ENCODE peak calls at places on chromosomes 13 and 19, in nine cellular contexts. One of them, this sample, is unnamed.

GRCh38 chr19:4581381-4582111 is 22.1 kb upstream of the SEMA6B start:
- DNase-seq in breast epithelium: no peak
- DNase-seq in uterus: no peak
- DNase-seq in fibroblast of lung: peak; percentile 31
- DNase-seq in GM23248: no peak
- DNase-seq in pancreas: no peak
- DNase-seq in psoas muscle: no peak
- DNase-seq in IMR-90: no peak
- DNase-seq in heart right ventricle: no peak
- DNase-seq in this sample: no peak

GRCh38 chr13:36801035-36801434 is 18.0 kb upstream of the RFXAP start:
- DNase-seq in heart right ventricle: no peak
- DNase-seq in pancreas: no peak
- DNase-seq in GM23248: no peak
- DNase-seq in psoas muscle: no peak
- DNase-seq in fibroblast of lung: no peak
- DNase-seq in uterus: no peak
- DNase-seq in breast epithelium: no peak
- DNase-seq in IMR-90: no peak
- DNase-seq in this sample: no peak

GRCh38 chr19:47272448-47273312 is 2.0 kb upstream of the INAFM1 start:
- DNase-seq in GM23248: peak; percentile 52
- DNase-seq in uterus: peak; percentile 71
- DNase-seq in pancreas: peak; percentile 64
- DNase-seq in heart right ventricle: no peak
- DNase-seq in psoas muscle: peak; percentile 60
- DNase-seq in IMR-90: no peak
- DNase-seq in breast epithelium: no peak
- DNase-seq in fibroblast of lung: peak; percentile 35
- DNase-seq in this sample: no peak

GRCh38 chr13:26320766-26321165 is 66.8 kb downstream of the CDK8 start:
- DNase-seq in GM23248: no peak
- DNase-seq in psoas muscle: no peak
- DNase-seq in pancreas: no peak
- DNase-seq in uterus: no peak
- DNase-seq in breast epithelium: no peak
- DNase-seq in heart right ventricle: no peak
- DNase-seq in IMR-90: no peak
- DNase-seq in fibroblast of lung: no peak
- DNase-seq in this sample: no peak

GRCh38 chr13:36130542-36131214 is 504 bp downstream of the DCLK1 start:
- DNase-seq in GM23248: peak; percentile 38
- DNase-seq in breast epithelium: no peak
- DNase-seq in uterus: peak; percentile 22
- DNase-seq in pancreas: no peak
- DNase-seq in psoas muscle: peak; percentile 39
- DNase-seq in fibroblast of lung: no peak
- DNase-seq in IMR-90: no peak
- DNase-seq in heart right ventricle: peak; percentile 40
- DNase-seq in this sample: no peak

GRCh38 chr13:111566567-111566966 is 246.1 kb downstream of the TEX29 start:
- DNase-seq in IMR-90: no peak
- DNase-seq in fibroblast of lung: no peak
- DNase-seq in heart right ventricle: no peak
- DNase-seq in psoas muscle: no peak
- DNase-seq in breast epithelium: no peak
- DNase-seq in uterus: no peak
- DNase-seq in pancreas: no peak
- DNase-seq in GM23248: no peak
- DNase-seq in this sample: no peak

GRCh38 chr13:91531646-91532045 is 133.2 kb downstream of the GPC5 start:
- DNase-seq in psoas muscle: no peak
- DNase-seq in heart right ventricle: no peak
- DNase-seq in fibroblast of lung: no peak
- DNase-seq in uterus: no peak
- DNase-seq in pancreas: no peak
- DNase-seq in IMR-90: no peak
- DNase-seq in GM23248: no peak
- DNase-seq in breast epithelium: no peak
- DNase-seq in this sample: no peak

GRCh38 chr19:38848299-38849146 is 1.3 kb downstream of the HNRNPL start:
- DNase-seq in breast epithelium: no peak
- DNase-seq in psoas muscle: no peak
- DNase-seq in pancreas: no peak
- DNase-seq in heart right ventricle: no peak
- DNase-seq in uterus: no peak
- DNase-seq in fibroblast of lung: no peak
- DNase-seq in IMR-90: no peak
- DNase-seq in GM23248: peak; percentile 35
- DNase-seq in this sample: no peak

GRCh38 chr19:12364391-12365093 is 941 bp downstream of the ZNF442 start:
- DNase-seq in breast epithelium: no peak
- DNase-seq in GM23248: peak; percentile 71
- DNase-seq in fibroblast of lung: peak; percentile 10
- DNase-seq in pancreas: peak; percentile 19
- DNase-seq in uterus: peak; percentile 16
- DNase-seq in psoas muscle: no peak
- DNase-seq in IMR-90: peak; percentile 4
- DNase-seq in heart right ventricle: peak; percentile 13
- DNase-seq in this sample: no peak

GRCh38 chr19:38647966-38648788 is 728 bp downstream of the ACTN4 start:
- DNase-seq in fibroblast of lung: no peak
- DNase-seq in heart right ventricle: no peak
- DNase-seq in breast epithelium: no peak
- DNase-seq in GM23248: peak; percentile 34
- DNase-seq in uterus: no peak
- DNase-seq in IMR-90: no peak
- DNase-seq in pancreas: no peak
- DNase-seq in psoas muscle: no peak
- DNase-seq in this sample: no peak

GRCh38 chr13:74203576-74203975 is 69.4 kb upstream of the KLF12 start:
- DNase-seq in psoas muscle: no peak
- DNase-seq in heart right ventricle: no peak
- DNase-seq in IMR-90: peak; percentile 47
- DNase-seq in fibroblast of lung: peak; percentile 50
- DNase-seq in GM23248: peak; percentile 37
- DNase-seq in pancreas: no peak
- DNase-seq in breast epithelium: no peak
- DNase-seq in uterus: no peak
- DNase-seq in this sample: no peak

GRCh38 chr19:8097681-8098567 is 45.4 kb downstream of the CCL25 start:
- DNase-seq in psoas muscle: no peak
- DNase-seq in uterus: no peak
- DNase-seq in GM23248: no peak
- DNase-seq in pancreas: no peak
- DNase-seq in fibroblast of lung: no peak
- DNase-seq in IMR-90: no peak
- DNase-seq in heart right ventricle: no peak
- DNase-seq in breast epithelium: no peak
- DNase-seq in this sample: no peak
- H3K9me3 ChIP-seq in psoas muscle: peaks cover 23% of the 10 kb centered on the region
- H3K9me3 ChIP-seq in uterus: no peaks in the 10 kb centered on the region
- H3K9me3 ChIP-seq in GM23248: no peaks in the 10 kb centered on the region
- H3K9me3 ChIP-seq in pancreas: no peaks in the 10 kb centered on the region
- H3K9me3 ChIP-seq in fibroblast of lung: no peaks in the 10 kb centered on the region
- H3K9me3 ChIP-seq in IMR-90: peaks cover 32% of the 10 kb centered on the region
- H3K9me3 ChIP-seq in heart right ventricle: peaks cover 24% of the 10 kb centered on the region
- H3K9me3 ChIP-seq in breast epithelium: peaks cover 43% of the 10 kb centered on the region
- H3K9me3 ChIP-seq in this sample: no peaks in the 10 kb centered on the region

GRCh38 chr19:36441339-36441738 is 22.9 kb upstream of the ZFP82 start:
- DNase-seq in pancreas: no peak
- DNase-seq in psoas muscle: no peak
- DNase-seq in uterus: no peak
- DNase-seq in fibroblast of lung: no peak
- DNase-seq in breast epithelium: no peak
- DNase-seq in heart right ventricle: no peak
- DNase-seq in GM23248: no peak
- DNase-seq in IMR-90: no peak
- DNase-seq in this sample: no peak

DNA sequence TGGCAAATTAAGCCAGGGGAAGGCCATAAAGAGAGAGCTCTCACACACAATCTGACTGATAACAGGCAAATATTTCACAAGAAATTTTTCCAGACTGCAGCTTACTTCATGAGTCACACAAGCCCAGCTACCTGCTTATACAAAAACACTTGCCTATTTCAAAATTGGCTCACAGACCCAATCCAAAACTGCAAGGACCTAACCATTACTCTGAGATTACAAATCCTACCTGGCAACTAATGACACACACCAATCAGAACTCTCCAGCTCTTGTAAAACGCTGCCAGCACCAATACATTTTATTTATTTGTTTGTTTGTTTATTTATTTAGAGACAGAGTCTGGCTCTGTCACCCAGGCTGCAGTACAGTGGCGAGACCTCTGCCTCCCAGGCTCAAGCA is 18.1 kb upstream of the ZFP82 start:
- DNase-seq in uterus: no peak
- DNase-seq in heart right ventricle: no peak
- DNase-seq in IMR-90: no peak
- DNase-seq in breast epithelium: no peak
- DNase-seq in psoas muscle: no peak
- DNase-seq in pancreas: no peak
- DNase-seq in fibroblast of lung: no peak
- DNase-seq in GM23248: peak; percentile 28
- DNase-seq in this sample: no peak
- H3K9me3 ChIP-seq in uterus: no peaks in the 10 kb centered on the region
- H3K9me3 ChIP-seq in heart right ventricle: peaks cover 4% of the 10 kb centered on the region
- H3K9me3 ChIP-seq in IMR-90: peaks cover 8% of the 10 kb centered on the region
- H3K9me3 ChIP-seq in breast epithelium: peaks cover 33% of the 10 kb centered on the region
- H3K9me3 ChIP-seq in psoas muscle: peaks cover 19% of the 10 kb centered on the region
- H3K9me3 ChIP-seq in pancreas: no peaks in the 10 kb centered on the region
- H3K9me3 ChIP-seq in fibroblast of lung: no peaks in the 10 kb centered on the region
- H3K9me3 ChIP-seq in GM23248: no peaks in the 10 kb centered on the region
- H3K9me3 ChIP-seq in this sample: no peaks in the 10 kb centered on the region

GRCh38 chr19:36225219-36225892 is 10.4 kb downstream of the ZNF146 start:
- DNase-seq in psoas muscle: no peak
- DNase-seq in breast epithelium: no peak
- DNase-seq in heart right ventricle: no peak
- DNase-seq in IMR-90: peak; percentile 80
- DNase-seq in fibroblast of lung: peak; percentile 65
- DNase-seq in pancreas: no peak
- DNase-seq in uterus: no peak
- DNase-seq in GM23248: peak; percentile 71
- DNase-seq in this sample: no peak

GRCh38 chr19:36221474-36221873 is 6.6 kb downstream of the ZNF146 start:
- DNase-seq in psoas muscle: no peak
- DNase-seq in IMR-90: no peak
- DNase-seq in uterus: no peak
- DNase-seq in pancreas: no peak
- DNase-seq in GM23248: no peak
- DNase-seq in breast epithelium: no peak
- DNase-seq in fibroblast of lung: no peak
- DNase-seq in heart right ventricle: no peak
- DNase-seq in this sample: no peak

GRCh38 chr19:36222503-36222902 is 7.6 kb downstream of the ZNF146 start:
- DNase-seq in breast epithelium: no peak
- DNase-seq in pancreas: no peak
- DNase-seq in uterus: no peak
- DNase-seq in GM23248: no peak
- DNase-seq in heart right ventricle: no peak
- DNase-seq in fibroblast of lung: no peak
- DNase-seq in IMR-90: no peak
- DNase-seq in psoas muscle: no peak
- DNase-seq in this sample: no peak
- H3K9me3 ChIP-seq in breast epithelium: no peaks in the 10 kb centered on the region
- H3K9me3 ChIP-seq in pancreas: no peaks in the 10 kb centered on the region
- H3K9me3 ChIP-seq in uterus: no peaks in the 10 kb centered on the region
- H3K9me3 ChIP-seq in GM23248: no peaks in the 10 kb centered on the region
- H3K9me3 ChIP-seq in heart right ventricle: no peaks in the 10 kb centered on the region
- H3K9me3 ChIP-seq in fibroblast of lung: no peaks in the 10 kb centered on the region
- H3K9me3 ChIP-seq in IMR-90: no peaks in the 10 kb centered on the region
- H3K9me3 ChIP-seq in psoas muscle: no peaks in the 10 kb centered on the region
- H3K9me3 ChIP-seq in this sample: no peaks in the 10 kb centered on the region

GRCh38 chr19:22428299-22428913 is 6.3 kb upstream of the ZNF98 start:
- DNase-seq in GM23248: no peak
- DNase-seq in heart right ventricle: no peak
- DNase-seq in uterus: no peak
- DNase-seq in IMR-90: no peak
- DNase-seq in pancreas: peak; percentile 25
- DNase-seq in psoas muscle: no peak
- DNase-seq in fibroblast of lung: no peak
- DNase-seq in breast epithelium: peak; percentile 58
- DNase-seq in this sample: no peak
- H3K9me3 ChIP-seq in GM23248: no peaks in the 10 kb centered on the region
- H3K9me3 ChIP-seq in heart right ventricle: no peaks in the 10 kb centered on the region
- H3K9me3 ChIP-seq in uterus: no peaks in the 10 kb centered on the region
- H3K9me3 ChIP-seq in IMR-90: peaks cover 28% of the 10 kb centered on the region
- H3K9me3 ChIP-seq in pancreas: no peaks in the 10 kb centered on the region
- H3K9me3 ChIP-seq in psoas muscle: no peaks in the 10 kb centered on the region
- H3K9me3 ChIP-seq in fibroblast of lung: no peaks in the 10 kb centered on the region
- H3K9me3 ChIP-seq in breast epithelium: peaks cover 25% of the 10 kb centered on the region
- H3K9me3 ChIP-seq in this sample: no peaks in the 10 kb centered on the region

GRCh38 chr19:49704888-49705642 is 14.1 kb downstream of the CPT1C start:
- DNase-seq in uterus: no peak
- DNase-seq in pancreas: no peak
- DNase-seq in breast epithelium: no peak
- DNase-seq in heart right ventricle: no peak
- DNase-seq in GM23248: no peak
- DNase-seq in IMR-90: no peak
- DNase-seq in psoas muscle: no peak
- DNase-seq in fibroblast of lung: no peak
- DNase-seq in this sample: no peak
- H3K9me3 ChIP-seq in uterus: no peaks in the 10 kb centered on the region
- H3K9me3 ChIP-seq in pancreas: no peaks in the 10 kb centered on the region
- H3K9me3 ChIP-seq in breast epithelium: no peaks in the 10 kb centered on the region
- H3K9me3 ChIP-seq in heart right ventricle: no peaks in the 10 kb centered on the region
- H3K9me3 ChIP-seq in GM23248: no peaks in the 10 kb centered on the region
- H3K9me3 ChIP-seq in IMR-90: no peaks in the 10 kb centered on the region
- H3K9me3 ChIP-seq in psoas muscle: no peaks in the 10 kb centered on the region
- H3K9me3 ChIP-seq in fibroblast of lung: no peaks in the 10 kb centered on the region
- H3K9me3 ChIP-seq in this sample: no peaks in the 10 kb centered on the region

This sample was measured in CD4-positive, alpha-beta memory T cell.